ENCODE peak calls at places on chromosomes 2 and 18, in five cellular contexts. S is Calu3; W is HAP-1; Q is stimulated activated naive CD8-positive, alpha-beta T cell treated with anti-CD3 and anti-CD28 coated beads, Interleukin-15, Interleukin-2, amounts not matched to agents 100 U/mL and 50 U/mL, for 24 hours; P is Daoy. A is an unnamed sample.

GRCh38 chr18:59148192-59148591 is 8.5 kb downstream of the SEC11C start:
- DNase-seq in S (no peak), W (no peak), Q (no peak), P (no peak), A (peak)

GRCh38 chr18:59715966-59716369 is 18.7 kb upstream of the CCBE1 start:
- DNase-seq in S (peak), W (no peak), Q (no peak), P (peak), A (no peak)

GRCh38 chr18:35797961-35798360 is 174.5 kb upstream of the RMP24 start:
- DNase-seq in S (no peak), W (no peak), Q (no peak), P (no peak), A (no peak)

GRCh38 chr2:46967990-46968647 is 52.5 kb upstream of the MCFD2 start:
- DNase-seq in S (peak), W (no peak), Q (no peak), P (peak), A (no peak)

GRCh38 chr2:203582468-203582867 is 47.4 kb upstream of the RAPH1 start:
- DNase-seq in S (no peak), W (no peak), Q (no peak), P (no peak), A (no peak)

GRCh38 chr2:44100351-44100750 is 68.3 kb upstream of the PPM1B start:
- DNase-seq in S (peak), W (no peak), Q (no peak), P (peak), A (no peak)

GRCh38 chr18:23229472-23229871 is 94.2 kb downstream of the CABLES1 start:
- DNase-seq in S (no peak), W (no peak), Q (no peak), P (no peak), A (no peak)

GRCh38 chr2:206164261-206164862 is 4.7 kb downstream of the EEF1B2 start:
- DNase-seq in S (peak), W (peak), Q (peak), P (peak), A (peak)

GRCh38 chr18:2223859-2224258 is 347.4 kb downstream of the METTL4 start:
- DNase-seq in S (peak), W (peak), Q (no peak), P (no peak), A (no peak)

GRCh38 chr2:47720559-47720958 is 62.4 kb upstream of the MSH6 start:
- DNase-seq in S (no peak), W (no peak), Q (no peak), P (no peak), A (no peak)

GRCh38 chr18:7566244-7566586 is 901 bp upstream of the PTPRM start:
- DNase-seq in S (no peak), W (no peak), Q (no peak), P (no peak), A (no peak)

GRCh38 chr2:127219716-127220090 is 396 bp downstream of the CYP27C1 start:
- DNase-seq in S (no peak), W (peak), Q (peak), P (peak), A (no peak)

GRCh38 chr2:30178618-30179404 is 32.0 kb downstream of the YPEL5 start:
- DNase-seq in S (no peak), W (no peak), Q (no peak), P (no peak), A (no peak)

GRCh38 chr2:68806511-68807109 is 64.6 kb downstream of the BMP10 start:
- DNase-seq in S (no peak), W (no peak), Q (no peak), P (peak), A (no peak)

GRCh38 chr2:189702071-189702470 is 27.6 kb downstream of the ANKAR start:
- DNase-seq in S (no peak), W (no peak), Q (no peak), P (no peak), A (no peak)

GRCh38 chr2:98477036-98477435 is 32.4 kb downstream of the INPP4A start:
- DNase-seq in S (no peak), W (no peak), Q (no peak), P (no peak), A (no peak)

GRCh38 chr2:26174691-26175181 is 1.8 kb downstream of the GAREM2 start:
- DNase-seq in S (no peak), W (no peak), Q (no peak), P (no peak), A (no peak)

GRCh38 chr2:58039170-58039611 is 7.4 kb upstream of the VRK2 start:
- DNase-seq in S (no peak), W (no peak), Q (no peak), P (peak), A (no peak)

GRCh38 chr18:12779043-12779442 is 76.2 kb downstream of the PSMG2 start:
- DNase-seq in S (no peak), W (no peak), Q (no peak), P (no peak), A (no peak)

GRCh38 chr2:41326801-41327200 is 721.0 kb upstream of the PKDCC start:
- DNase-seq in S (no peak), W (no peak), Q (no peak), P (no peak), A (no peak)